ENCODE peak calls at places on chromosomes 16 and 17, in five cellular contexts. I is LoVo; W is CD4-positive, CD25-positive, alpha-beta regulatory T cell; M is right atrium auricular region; N is stimulated activated CD4-positive, alpha-beta T cell treated with anti-CD3 and anti-CD28 coated beads, Interleukin-4, amount 100 ng/mL, for 24 hours. K is an unnamed sample.
A peak's percentile ranks its signal among the peaks of the same experiment; 100 is the strongest.

GRCh38 chr16:24508614-24509013 is 30.8 kb upstream of the RBBP6 start:
- DNase-seq in I (no peak), W (no peak), M (no peak), N (no peak), K (no peak)

GRCh38 chr17:44738214-44738906 is 20.4 kb upstream of the ADAM11 start:
- DNase-seq in I (no peak), W (no peak), M (no peak), N (no peak), K (no peak)

GRCh38 chr16:57866529-57866918 is 64.2 kb upstream of the KIFC3 start:
- DNase-seq in I (no peak), W (no peak), M (no peak), N (no peak), K (no peak)

GRCh38 chr16:12120982-12121652 is 144.6 kb downstream of the SNX29 start:
- DNase-seq in I (no peak), W (no peak), M (no peak), N (no peak), K (no peak)

GRCh38 chr17:7903154-7904103 is 12.7 kb downstream of the RNF227 start:
- DNase-seq in I (no peak), W (no peak), M (no peak), N (no peak), K (no peak)

GRCh38 chr17:57905875-57906455 is 49.2 kb downstream of the CUEDC1 start:
- DNase-seq in I (no peak), W (no peak), M (no peak), N (no peak), K (no peak)

GRCh38 chr17:40461036-40461721 is 17.9 kb downstream of the IGFBP4 start:
- DNase-seq in I (no peak), W (no peak), M (no peak), N (no peak), K (no peak)

GRCh38 chr16:81237282-81237681 is 1.2 kb upstream of the BCO1 start:
- DNase-seq in I (no peak), W (no peak), M (peak; percentile 60), N (no peak), K (no peak)

GRCh38 chr16:12393208-12393607 is 410.5 kb downstream of the CPPED1 start:
- DNase-seq in I (no peak), W (no peak), M (no peak), N (no peak), K (no peak)

GRCh38 chr16:87304951-87305350 is 12.2 kb downstream of the C16orf95 start:
- DNase-seq in I (no peak), W (peak; percentile 17), M (no peak), N (no peak), K (no peak)

GRCh38 chr17:37671813-37672544 is 28.7 kb upstream of the DDX52 start:
- DNase-seq in I (no peak), W (no peak), M (no peak), N (no peak), K (no peak)

GRCh38 chr17:67565068-67565467 is 152.7 kb upstream of the NOL11 start:
- DNase-seq in I (no peak), W (peak; percentile 11), M (no peak), N (no peak), K (no peak)

GRCh38 chr17:74742978-74743545 is 5.4 kb upstream of the NHERF1 start:
- DNase-seq in I (no peak), W (no peak), M (no peak), N (no peak), K (no peak)

GRCh38 chr16:25841776-25842175 is 150.0 kb downstream of the HS3ST4 start:
- DNase-seq in I (no peak), W (no peak), M (no peak), N (no peak), K (no peak)

K was measured in central memory CD4-positive, alpha-beta T cell.